ENCODE peak calls at places on chromosomes 4 and X, in six cellular contexts. W, H, K, R, M and L are unnamed samples.

GRCh38 chrX:125765347-125765746 is 400.7 kb downstream of the DCAF12L2 start:
- ATAC-seq in W (no peak), H (no peak), K (no peak), R (no peak), M (no peak), L (no peak)

GRCh38 chrX:276588-277171 is 4.5 kb upstream of the PLCXD1 start:
- ATAC-seq in W (peak; percentile 5), H (peak; percentile 60), K (peak; percentile 65), R (peak; percentile 52), M (peak; percentile 69), L (peak; percentile 54)

GRCh38 chrX:11665144-11666040 is at the start of gene ARHGAP6:
- ATAC-seq in W (peak; percentile 85), H (peak; percentile 88), K (peak; percentile 56), R (no peak), M (peak; percentile 89), L (peak; percentile 84)

GRCh38 chr4:134215636-134216340 is 14.2 kb upstream of the PABPC4L start:
- ATAC-seq in W (no peak), H (no peak), K (no peak), R (no peak), M (no peak), L (no peak)

GRCh38 chrX:13110427-13111324 is 66.3 kb upstream of the FAM9C start:
- ATAC-seq in W (no peak), H (peak; percentile 96), K (no peak), R (no peak), M (peak; percentile 95), L (peak; percentile 91)

GRCh38 chr4:77785669-77786068 is 33.5 kb downstream of the CNOT6L start:
- ATAC-seq in W (no peak), H (no peak), K (no peak), R (peak; percentile 75), M (no peak), L (no peak)

GRCh38 chrX:106901341-106901740 is 1.8 kb downstream of the RIPPLY1 start:
- ATAC-seq in W (peak; percentile 27), H (no peak), K (no peak), R (no peak), M (no peak), L (no peak)

GRCh38 chrX:47351706-47352105 is 18.7 kb upstream of the ZNF157 start:
- ATAC-seq in W (no peak), H (no peak), K (no peak), R (no peak), M (no peak), L (no peak)

GRCh38 chr4:41631538-41631937 is 93.6 kb downstream of the LIMCH1 start:
- ATAC-seq in W (no peak), H (no peak), K (no peak), R (no peak), M (no peak), L (no peak)

GRCh38 chr4:112318239-112319142 is 21.3 kb downstream of the ALPK1 start:
- ATAC-seq in W (no peak), H (no peak), K (peak; percentile 93), R (no peak), M (no peak), L (no peak)

GRCh38 chrX:1231850-1232505 is 19.5 kb upstream of the CRLF2 start:
- ATAC-seq in W (no peak), H (no peak), K (no peak), R (no peak), M (no peak), L (no peak)

GRCh38 chr4:84378277-84378838 is 120.7 kb downstream of the NKX6-1 start:
- ATAC-seq in W (no peak), H (no peak), K (no peak), R (no peak), M (no peak), L (no peak)

GRCh38 chr4:71239365-71239764 is 99.5 kb upstream of the SLC4A4 start:
- ATAC-seq in W (no peak), H (no peak), K (no peak), R (no peak), M (no peak), L (no peak)

GRCh38 chr4:79429113-79430034 is 21.3 kb upstream of the GK2 start:
- ATAC-seq in W (no peak), H (no peak), K (no peak), R (no peak), M (no peak), L (no peak)

GRCh38 chrX:40012800-40013682 is 84.7 kb downstream of the BCOR start:
- ATAC-seq in W (peak; percentile 73), H (peak; percentile 82), K (peak; percentile 69), R (peak; percentile 77), M (peak; percentile 75), L (peak; percentile 68)

GRCh38 chrX:65463550-65463949 is 71.0 kb downstream of the LAS1L start:
- ATAC-seq in W (no peak), H (no peak), K (no peak), R (no peak), M (no peak), L (no peak)

GRCh38 chrX:145190801-145191389 is 56.4 kb upstream of the SPANXN1 start:
- ATAC-seq in W (no peak), H (no peak), K (peak; percentile 28), R (no peak), M (no peak), L (no peak)

GRCh38 chrX:22314692-22315091 is 42.0 kb downstream of the CBLL2 start:
- ATAC-seq in W (no peak), H (peak; percentile 67), K (no peak), R (no peak), M (no peak), L (no peak)

GRCh38 chr4:119725011-119725410 is 96.4 kb upstream of the PDE5A start:
- ATAC-seq in W (no peak), H (no peak), K (no peak), R (no peak), M (no peak), L (no peak)

GRCh38 chrX:2404816-2405215 is 96.0 kb downstream of the DHRSX start:
- ATAC-seq in W (no peak), H (peak; percentile 27), K (no peak), R (no peak), M (no peak), L (no peak)

GRCh38 chr4:142350886-142351285 is 495.2 kb downstream of the INPP4B start:
- ATAC-seq in W (no peak), H (peak; percentile 62), K (no peak), R (no peak), M (no peak), L (no peak)

GRCh38 chr4:878796-879729 is 53.1 kb downstream of the GAK start:
- ATAC-seq in W (no peak), H (no peak), K (no peak), R (no peak), M (no peak), L (no peak)

GRCh38 chr4:130808492-130808891 is 1712.5 kb downstream of the C4orf33 start:
- ATAC-seq in W (peak; percentile 73), H (no peak), K (peak; percentile 74), R (no peak), M (no peak), L (no peak)

GRCh38 chr4:141314627-141315026 is 93.9 kb downstream of the ZNF330 start:
- ATAC-seq in W (no peak), H (no peak), K (no peak), R (no peak), M (no peak), L (no peak)

DNA sequence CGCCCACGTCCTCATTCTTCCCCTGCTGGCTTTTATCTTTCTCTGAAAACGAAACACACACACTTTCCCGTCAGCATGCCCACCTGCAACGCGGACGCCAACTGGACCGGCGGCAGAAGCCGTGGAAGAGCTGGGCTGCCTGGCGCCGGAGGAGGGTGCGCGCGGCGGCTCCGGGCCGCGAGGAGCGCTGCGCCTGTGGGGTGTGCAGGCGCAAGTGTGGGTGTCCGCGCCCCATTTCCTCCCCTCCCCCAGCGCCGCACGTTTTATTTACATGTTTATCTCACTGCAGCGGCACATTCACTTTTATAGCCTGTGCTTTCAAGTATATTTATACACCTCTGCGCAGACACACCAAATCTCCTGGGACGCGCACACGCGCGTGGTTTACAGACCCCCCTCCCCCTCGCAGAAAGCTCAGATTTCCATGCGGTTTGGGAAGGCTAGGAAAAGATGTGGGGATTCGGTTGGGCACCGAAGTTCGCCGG is 1.5 kb downstream of the PITX2 start:
- ATAC-seq in W (no peak), H (no peak), K (no peak), R (no peak), M (no peak), L (no peak)
- H3K9me3 ChIP-seq in W (no peaks in the 10 kb centered on the region), H (no peaks in the 10 kb centered on the region), K (peaks cover 7% of the 10 kb centered on the region), R (no peaks in the 10 kb centered on the region), M (peaks cover 5% of the 10 kb centered on the region), L (no peaks in the 10 kb centered on the region)

GRCh38 chr4:2341261-2341841 is 77.1 kb downstream of the ZFYVE28 start:
- ATAC-seq in W (no peak), H (no peak), K (no peak), R (no peak), M (no peak), L (no peak)
- TF ChIP-seq EP300 in W (no peak), H (no peak), K (no peak), R (no peak), M (no peak), L (no peak)

GRCh38 chr4:128249787-128250668 is 37.6 kb downstream of the PGRMC2 start:
- ATAC-seq in W (no peak), H (no peak), K (no peak), R (no peak), M (no peak), L (no peak)
- H3K9me3 ChIP-seq in W (peaks cover 19% of the 10 kb centered on the region), H (peaks cover 19% of the 10 kb centered on the region), K (no peaks in the 10 kb centered on the region), R (no peaks in the 10 kb centered on the region), M (no peaks in the 10 kb centered on the region), L (no peaks in the 10 kb centered on the region)

GRCh38 chr4:8314691-8315255 is 45.2 kb downstream of the HTRA3 start:
- ATAC-seq in W (no peak), H (no peak), K (no peak), R (no peak), M (no peak), L (no peak)

GRCh38 chr4:8316251-8316771 is 46.8 kb downstream of the HTRA3 start:
- ATAC-seq in W (peak; percentile 52), H (peak; percentile 76), K (no peak), R (no peak), M (no peak), L (no peak)

GRCh38 chr4:8316911-8317351 is 47.4 kb downstream of the HTRA3 start:
- ATAC-seq in W (no peak), H (no peak), K (no peak), R (no peak), M (no peak), L (no peak)

GRCh38 chr4:8317474-8317873 is 47.9 kb downstream of the HTRA3 start:
- ATAC-seq in W (no peak), H (no peak), K (no peak), R (no peak), M (no peak), L (no peak)

DNA sequence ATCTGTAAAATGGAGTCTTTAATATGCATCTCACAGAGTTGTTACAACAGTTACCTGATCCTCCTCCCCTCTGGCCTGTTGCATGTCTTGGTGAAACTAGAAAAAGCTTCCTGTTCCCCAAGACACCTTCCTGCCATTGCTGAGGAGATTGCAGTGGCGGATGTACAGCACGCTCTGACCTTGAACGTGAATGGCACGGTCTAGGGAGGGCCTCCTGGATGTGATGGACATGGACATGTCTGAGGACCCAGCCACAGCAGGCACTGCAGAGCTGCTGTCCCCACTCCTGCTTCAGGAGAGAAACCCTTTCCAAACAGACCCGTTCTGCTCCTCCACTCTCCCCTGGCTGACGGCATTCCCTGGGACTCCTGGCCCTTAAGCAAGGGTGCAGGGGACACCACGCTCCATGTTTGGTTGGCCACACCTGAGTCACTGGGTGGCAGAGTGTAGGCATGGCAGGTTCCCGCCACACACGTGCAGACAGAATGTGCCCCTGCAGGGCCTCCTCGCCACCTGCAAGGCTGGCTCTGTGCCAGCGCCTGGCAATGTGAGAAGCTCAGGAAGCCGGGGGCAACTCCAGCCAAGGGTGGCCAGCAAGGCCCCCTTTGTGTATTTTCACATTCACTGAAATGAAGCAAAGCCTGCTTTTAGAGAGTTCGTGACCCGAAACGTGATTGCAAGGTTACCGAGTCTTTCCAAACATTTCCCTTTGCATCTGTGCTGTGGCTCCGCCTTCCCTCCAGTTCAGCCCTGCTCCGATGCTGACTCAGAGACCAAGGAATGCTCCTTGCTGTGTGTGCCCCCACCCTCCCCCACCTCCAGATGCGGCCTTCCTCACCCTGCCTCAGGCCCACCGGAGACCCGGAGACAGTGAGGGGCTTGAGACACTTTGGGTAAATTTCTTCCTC is 46.0 kb downstream of the HTRA3 start:
- ATAC-seq in W (peak; percentile 79), H (peak; percentile 94), K (no peak), R (no peak), M (peak; percentile 78), L (peak; percentile 80)
- TF ChIP-seq EP300 in W (no peak), H (no peak), K (no peak), R (no peak), M (no peak), L (no peak)